ENCODE peak calls at places on chromosome 7, in eight cellular contexts. J is left ventricle myocardium inferior, O is kidney epithelial cell, N is upper lobe of left lung, S is OCI-LY7, I is hepatocyte, E is thyroid gland, D is brain microvascular endothelial cell. C is an unnamed sample.

GRCh38 chr7:29508608-29509007 is 55.0 kb upstream of the PRR15 start:
- DNase-seq in E (peak; percentile 40), O (no peak), S (no peak), N (no peak), J (peak; percentile 27), I (no peak), D (no peak), C (no peak)

GRCh38 chr7:42914726-42915045 is 2.8 kb upstream of the C7orf25 start:
- DNase-seq in D (no peak), N (no peak), J (no peak), E (no peak), O (no peak), I (no peak), S (no peak), C (no peak)

GRCh38 chr7:82087099-82087498 is 317.3 kb upstream of the HGF start:
- DNase-seq in N (no peak), I (no peak), J (no peak), O (no peak), S (no peak), D (no peak), E (no peak), C (no peak)

GRCh38 chr7:99111591-99111990 is 32.3 kb downstream of the SMURF1 start:
- DNase-seq in N (no peak), I (no peak), J (no peak), E (no peak), S (no peak), D (no peak), O (no peak), C (no peak)

GRCh38 chr7:129110575-129111376 is 33.7 kb upstream of the TSPAN33 start:
- DNase-seq in S (no peak), N (no peak), O (no peak), J (no peak), E (peak; percentile 83), D (no peak), I (peak; percentile 60), C (no peak)

GRCh38 chr7:17530741-17531417 is 232.4 kb downstream of the AHR start:
- DNase-seq in O (no peak), J (no peak), N (no peak), D (no peak), I (no peak), E (no peak), S (no peak), C (no peak)

GRCh38 chr7:35839860-35840854 is 39.3 kb downstream of the SEPTIN7 start:
- DNase-seq in O (no peak), N (no peak), S (no peak), D (peak; percentile 14), J (no peak), E (no peak), I (no peak), C (no peak)

GRCh38 chr7:22549667-22550513 is 49.9 kb upstream of the STEAP1B start:
- DNase-seq in J (no peak), S (peak; percentile 17), I (peak; percentile 75), D (peak; percentile 19), N (peak; percentile 78), E (peak; percentile 56), O (no peak), C (no peak)

GRCh38 chr7:137992738-137993394 is 9.0 kb downstream of the CREB3L2 start:
- DNase-seq in N (no peak), I (peak; percentile 83), O (no peak), D (peak; percentile 84), E (peak; percentile 38), S (no peak), J (peak; percentile 59), C (peak; percentile 61)

GRCh38 chr7:25069900-25070443 is 55.1 kb downstream of the CYCS start:
- DNase-seq in N (no peak), O (peak; percentile 42), E (peak; percentile 59), D (peak; percentile 67), I (peak; percentile 86), S (peak; percentile 85), J (peak; percentile 19), C (peak; percentile 76)

GRCh38 chr7:105141068-105141467 is 127.1 kb downstream of the KMT2E start:
- DNase-seq in N (no peak), J (no peak), O (no peak), E (no peak), D (peak; percentile 28), I (peak; percentile 47), S (peak; percentile 23), C (no peak)

GRCh38 chr7:81499262-81500116 is 270.4 kb downstream of the HGF start:
- DNase-seq in J (no peak), I (peak; percentile 76), D (peak; percentile 72), E (peak; percentile 2), S (peak; percentile 66), O (peak; percentile 26), N (no peak), C (peak; percentile 61)

GRCh38 chr7:41997151-41997550 is 239.9 kb downstream of the GLI3 start:
- DNase-seq in D (no peak), E (no peak), J (no peak), S (no peak), N (no peak), I (no peak), O (no peak), C (no peak)

GRCh38 chr7:29337628-29338116 is 143.1 kb downstream of the CHN2 start:
- DNase-seq in S (no peak), D (peak; percentile 69), J (no peak), N (no peak), E (no peak), I (no peak), O (no peak), C (no peak)

GRCh38 chr7:112873831-112874553 is 83.8 kb upstream of the TMEM168 start:
- DNase-seq in I (no peak), E (no peak), O (no peak), N (no peak), D (no peak), J (no peak), S (no peak), C (no peak)

GRCh38 chr7:100509213-100509612 is 25.5 kb downstream of the NYAP1 start:
- DNase-seq in S (no peak), O (peak; percentile 7), I (peak; percentile 23), J (no peak), D (peak; percentile 80), E (peak; percentile 77), N (no peak), C (no peak)

GRCh38 chr7:36840930-36841329 is 116.6 kb upstream of the AOAH start:
- DNase-seq in O (no peak), E (no peak), J (no peak), S (no peak), N (peak; percentile 14), I (no peak), D (no peak), C (no peak)

GRCh38 chr7:79912213-79912633 is 222.4 kb upstream of the GNAI1 start:
- DNase-seq in E (no peak), N (no peak), S (no peak), O (no peak), D (no peak), J (no peak), I (no peak), C (no peak)

GRCh38 chr7:79911420-79911819 is 223.2 kb upstream of the GNAI1 start:
- DNase-seq in N (no peak), J (no peak), I (no peak), D (no peak), E (no peak), S (no peak), O (no peak), C (no peak)

GRCh38 chr7:79909124-79909641 is 225.4 kb upstream of the GNAI1 start:
- DNase-seq in I (no peak), D (no peak), N (no peak), S (no peak), E (no peak), O (no peak), J (no peak), C (no peak)
- TF ChIP-seq CTCF in I (no peak), D (no peak), N (no peak), S (no peak), E (no peak), O (no peak), J (no peak), C (no peak)

GRCh38 chr7:150378115-150378852 is 846 bp upstream of the ZNF775 start:
- DNase-seq in S (peak; percentile 65), N (no peak), E (peak; percentile 28), D (peak; percentile 39), J (peak; percentile 55), O (peak; percentile 67), I (peak; percentile 84), C (peak; percentile 91)
- TF ChIP-seq CTCF in S (peak; percentile 58), N (no peak), E (no peak), D (peak; percentile 51), J (peak; percentile 13), O (peak; percentile 41), I (peak; percentile 21), C (no peak)

GRCh38 chr7:85806321-85806720 is 619.5 kb upstream of the SEMA3D start:
- DNase-seq in O (no peak), D (no peak), N (no peak), E (no peak), J (no peak), I (no peak), S (no peak), C (no peak)
- TF ChIP-seq CTCF in O (peak; percentile 4), D (peak; percentile 14), N (no peak), E (no peak), J (no peak), I (no peak), S (peak; percentile 30), C (no peak)

GRCh38 chr7:64636386-64636785 is 29.5 kb upstream of the ZNF107 start:
- DNase-seq in S (peak; percentile 69), I (no peak), E (peak; percentile 4), D (no peak), J (no peak), N (no peak), O (no peak), C (no peak)
- TF ChIP-seq CTCF in S (peak; percentile 86), I (no peak), E (no peak), D (peak; percentile 22), J (peak; percentile 21), N (no peak), O (no peak), C (no peak)

C was measured in Caco-2.